ENCODE peak calls at places on chromosomes 6 and 20, in five cellular contexts. M is breast epithelium; L is naive thymus-derived CD4-positive, alpha-beta T cell; G is keratinocyte; A is K562. F is an unnamed sample.

GRCh38 chr20:43477634-43478033 is 19.9 kb downstream of the SRSF6 start:
- DNase-seq in G (no peak), M (no peak), L (no peak), A (no peak), F (no peak)

GRCh38 chr6:80643881-80644280 is 537.4 kb downstream of the BCKDHB start:
- DNase-seq in G (no peak), M (no peak), A (no peak), L (no peak), F (no peak)

GRCh38 chr20:5265339-5265985 is 51.3 kb downstream of the PROKR2 start:
- DNase-seq in M (no peak), G (no peak), L (no peak), A (no peak), F (no peak)

GRCh38 chr20:44471481-44471882 is 4.2 kb upstream of the TTPAL start:
- DNase-seq in A (no peak), M (no peak), G (no peak), L (no peak), F (peak; percentile 37)

GRCh38 chr6:36688534-36689075 is 9.0 kb upstream of the RAB44 start:
- DNase-seq in M (no peak), G (no peak), L (no peak), A (no peak), F (no peak)

GRCh38 chr6:158050955-158051354 is 69.3 kb downstream of the SYNJ2 start:
- DNase-seq in L (no peak), A (no peak), M (no peak), G (no peak), F (no peak)

GRCh38 chr6:109473120-109473519 is 9.9 kb downstream of the ZBTB24 start:
- DNase-seq in A (no peak), L (no peak), M (no peak), G (no peak), F (no peak)

GRCh38 chr6:10505529-10505928 is 15.6 kb upstream of the GCNT2 start:
- DNase-seq in M (no peak), G (no peak), L (no peak), A (no peak), F (no peak)

GRCh38 chr6:14518515-14519217 is 401.1 kb downstream of the CD83 start:
- DNase-seq in G (no peak), A (no peak), M (no peak), L (no peak), F (no peak)

GRCh38 chr20:48584391-48585249 is 243.2 kb downstream of the PREX1 start:
- DNase-seq in M (no peak), A (no peak), L (no peak), G (no peak), F (no peak)

GRCh38 chr6:170269873-170270541 is 20.9 kb downstream of the DLL1 start:
- DNase-seq in A (no peak), L (no peak), M (no peak), G (no peak), F (peak; percentile 52)

GRCh38 chr6:144804246-144804790 is 519.2 kb downstream of the UTRN start:
- DNase-seq in L (no peak), G (no peak), M (no peak), A (no peak), F (no peak)

GRCh38 chr6:10837009-10837691 is 1.2 kb downstream of the MAK start:
- DNase-seq in A (peak; percentile 61), M (no peak), L (no peak), G (no peak), F (peak; percentile 86)

GRCh38 chr6:152268846-152269442 is 368.2 kb downstream of the SYNE1 start:
- DNase-seq in M (no peak), G (no peak), L (no peak), A (no peak), F (no peak)

GRCh38 chr20:34042286-34042685 is 48.6 kb downstream of the RALY start:
- DNase-seq in A (no peak), L (no peak), M (no peak), G (no peak), F (no peak)

GRCh38 chr20:4327956-4328355 is 312.6 kb upstream of the RNF24 start:
- DNase-seq in M (no peak), L (no peak), A (no peak), G (no peak), F (no peak)

GRCh38 chr6:3409699-3410384 is 47.0 kb downstream of the SLC22A23 start:
- DNase-seq in L (no peak), M (no peak), G (no peak), A (peak; percentile 42), F (no peak)

GRCh38 chr6:56062856-56063255 is 184.5 kb downstream of the COL21A1 start:
- DNase-seq in L (no peak), G (no peak), A (no peak), M (no peak), F (no peak)

GRCh38 chr6:147158881-147159280 is 45.3 kb upstream of the STXBP5 start:
- DNase-seq in M (no peak), G (no peak), A (no peak), L (no peak), F (no peak)

GRCh38 chr6:132334517-132334876 is 66.8 kb downstream of the MOXD1 start:
- DNase-seq in G (no peak), L (no peak), M (no peak), A (no peak), F (no peak)

GRCh38 chr6:1337791-1338190 is 25.9 kb downstream of the FOXQ1 start:
- DNase-seq in L (no peak), M (no peak), G (no peak), A (no peak), F (no peak)

GRCh38 chr6:26421259-26422144 is 18.8 kb upstream of the BTN3A3 start:
- DNase-seq in A (peak; percentile 94), L (peak; percentile 63), G (peak; percentile 44), M (peak; percentile 73), F (peak; percentile 89)

GRCh38 chr20:23147647-23147963 is 61.5 kb upstream of the CD93 start:
- DNase-seq in M (no peak), G (no peak), L (no peak), A (no peak), F (no peak)
- H3K27ac ChIP-seq in M (no peak overlapping the region), G (peak overlapping the region; percentile 65), L (no peak overlapping the region), A (peak overlapping the region; percentile 99), F (no peak overlapping the region)

DNA sequence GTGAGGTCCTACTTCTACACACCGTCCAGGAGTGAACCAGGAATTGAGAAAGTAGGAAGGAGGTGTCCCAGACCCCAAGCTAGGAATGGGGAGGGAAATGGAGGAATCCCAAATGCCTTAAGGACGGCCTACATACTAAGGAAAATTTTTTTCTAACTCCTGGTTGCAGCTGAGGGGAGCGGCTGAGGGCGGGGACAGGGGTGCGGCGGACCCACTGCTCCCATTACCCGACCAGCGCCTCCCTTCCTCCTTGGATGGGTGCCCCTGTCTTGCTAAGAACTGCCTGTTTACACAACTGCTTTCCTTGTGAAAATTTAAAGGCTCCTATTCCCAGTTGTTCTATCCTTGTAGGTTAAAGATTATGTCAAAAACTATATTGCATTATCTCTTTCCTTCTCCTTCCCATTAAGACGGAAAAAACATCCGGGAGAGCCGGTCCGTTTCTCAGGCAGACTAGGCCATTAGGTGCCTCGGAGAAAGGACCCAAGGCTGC is 699 bp upstream of the HSPA1B start:
- DNase-seq in A (peak; percentile 78), L (no peak), G (no peak), M (peak; percentile 94), F (peak; percentile 57)
- H3K27ac ChIP-seq in A (peak overlapping the region; percentile 78), L (peak overlapping the region; percentile 72), G (peak overlapping the region; percentile 96), M (peak overlapping the region; percentile 99), F (peak overlapping the region; percentile 73)

GRCh38 chr6:21946298-21946783 is 350.5 kb downstream of the PRL start:
- DNase-seq in G (no peak), M (peak; percentile 32), A (no peak), L (no peak), F (no peak)
- H3K27ac ChIP-seq in G (no peak overlapping the region), M (peak overlapping the region; percentile 31), A (no peak overlapping the region), L (no peak overlapping the region), F (no peak overlapping the region)

DNA sequence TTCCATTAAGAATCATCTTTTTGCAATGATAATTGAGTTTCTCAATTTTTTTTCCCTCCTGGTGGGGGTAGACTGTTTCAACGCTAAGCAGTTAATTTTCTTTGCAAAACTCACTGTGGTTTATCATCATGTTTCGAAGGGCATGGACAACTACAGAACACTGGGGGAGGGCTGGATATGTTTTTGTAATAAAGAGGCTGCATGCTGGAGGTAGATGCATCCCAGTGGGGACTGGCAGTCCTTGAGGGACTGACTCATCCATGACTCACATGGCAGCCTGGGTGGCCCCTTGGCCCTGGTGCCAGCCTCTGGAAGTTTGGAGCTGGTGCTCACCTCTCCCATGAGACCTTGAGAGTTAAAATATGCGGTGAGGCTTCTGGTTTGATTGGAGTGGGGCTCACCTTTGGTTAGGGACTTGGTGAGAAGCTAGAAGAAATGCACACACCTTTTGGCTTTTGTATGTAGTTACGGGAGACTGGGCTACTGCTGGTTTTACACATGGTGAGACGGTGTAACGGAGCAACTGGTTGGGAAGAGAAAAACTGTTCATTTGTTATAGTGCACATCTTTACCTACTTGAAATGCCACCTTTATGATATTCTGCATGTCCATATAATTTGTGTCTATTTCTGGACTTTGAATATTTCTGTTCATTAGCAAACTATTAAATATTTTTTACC is 31.4 kb downstream of the TIAM2 start:
- DNase-seq in L (no peak), G (peak; percentile 42), M (no peak), A (no peak), F (no peak)
- H3K27ac ChIP-seq in L (no peak overlapping the region), G (no peak overlapping the region), M (no peak overlapping the region), A (no peak overlapping the region), F (no peak overlapping the region)

GRCh38 chr6:135493218-135493961 is 4.2 kb downstream of the AHI1 start:
- DNase-seq in L (no peak), G (no peak), M (no peak), A (no peak), F (no peak)

GRCh38 chr6:135499441-135500340 is 2.2 kb upstream of the AHI1 start:
- DNase-seq in A (no peak), G (no peak), L (no peak), M (no peak), F (no peak)

GRCh38 chr6:135496805-135497411 is 632 bp downstream of the AHI1 start:
- DNase-seq in L (no peak), M (no peak), A (no peak), G (no peak), F (no peak)

GRCh38 chr6:135497412-135498177 is at the start of gene AHI1:
- DNase-seq in A (peak; percentile 96), G (peak; percentile 26), M (peak; percentile 89), L (peak; percentile 87), F (peak; percentile 99)

DNA sequence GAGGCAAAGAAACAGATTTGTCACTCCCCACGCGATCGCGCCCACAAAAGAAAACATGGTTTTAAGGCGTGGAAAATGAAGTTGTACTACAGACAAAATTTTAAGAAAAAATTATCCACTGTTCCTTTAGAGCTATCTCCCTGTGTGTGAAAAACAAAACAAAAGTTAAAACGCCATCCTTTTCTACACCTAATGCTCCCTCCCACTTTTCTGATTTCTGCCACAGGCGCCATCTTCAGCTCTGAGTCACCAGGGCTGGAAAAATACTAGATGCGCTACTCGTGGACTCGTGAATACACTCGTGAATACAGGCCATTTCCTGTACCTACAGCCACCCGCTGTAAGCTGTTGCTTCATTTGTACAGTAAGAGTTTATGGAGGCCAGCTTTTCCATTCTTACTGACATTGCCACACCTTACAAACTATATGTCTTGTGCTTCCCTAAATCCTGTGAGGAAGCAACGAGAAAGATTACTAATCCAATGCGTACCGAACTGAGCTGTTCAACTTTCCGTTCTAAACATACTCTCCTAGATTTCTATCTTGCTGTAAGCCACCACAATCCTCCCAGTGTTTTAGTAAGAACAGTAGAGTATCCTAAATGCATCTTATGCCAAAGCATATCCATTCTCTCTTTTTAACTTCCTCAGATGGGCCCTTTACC is 770 bp upstream of the AHI1 start:
- DNase-seq in G (peak; percentile 30), M (peak; percentile 78), L (peak; percentile 63), A (peak; percentile 68), F (peak; percentile 35)
- H3K27ac ChIP-seq in G (peak overlapping the region; percentile 96), M (peak overlapping the region; percentile 99), L (peak overlapping the region; percentile 95), A (peak overlapping the region; percentile 88), F (peak overlapping the region; percentile 40)